ENCODE peak calls at places on chromosomes 6 and 20, in six cellular contexts. U, G, O, W, N and T are unnamed samples.
A peak's percentile ranks its signal among the peaks of the same experiment; 100 is the strongest.

GRCh38 chr6:107618672-107619071 is 128.8 kb downstream of the SOBP start:
- DNase-seq in W (no peak), N (no peak), G (peak; percentile 75), U (no peak), O (no peak), T (no peak)

GRCh38 chr6:16760536-16761468 is at the start of gene ATXN1:
- DNase-seq in O (peak; percentile 55), W (no peak), G (peak; percentile 62), U (peak; percentile 54), N (peak; percentile 65), T (peak; percentile 90)

GRCh38 chr6:108839068-108839467 is 9.2 kb upstream of the ARMC2 start:
- DNase-seq in U (peak; percentile 47), W (no peak), O (no peak), N (no peak), G (no peak), T (no peak)

GRCh38 chr20:13995841-13996240 is 525 bp downstream of the MACROD2 start:
- DNase-seq in U (peak; percentile 48), N (no peak), O (no peak), G (no peak), W (no peak), T (no peak)

GRCh38 chr6:144195671-144196070 is 45.4 kb downstream of the STX11 start:
- DNase-seq in G (peak; percentile 43), U (no peak), W (no peak), O (no peak), N (peak; percentile 62), T (peak; percentile 74)

GRCh38 chr6:38404355-38404754 is 235.4 kb downstream of the BTBD9 start:
- DNase-seq in W (no peak), O (no peak), G (no peak), N (no peak), U (no peak), T (no peak)

GRCh38 chr6:170082531-170083187 is 208.2 kb downstream of the DLL1 start:
- DNase-seq in N (no peak), O (no peak), W (no peak), G (no peak), U (peak; percentile 22), T (no peak)

GRCh38 chr20:57435498-57436222 is 44.5 kb downstream of the RBM38 start:
- DNase-seq in G (peak; percentile 45), O (no peak), N (no peak), W (no peak), U (peak; percentile 62), T (no peak)

GRCh38 chr20:11922561-11922960 is 4.9 kb downstream of the BTBD3 start:
- DNase-seq in W (no peak), N (no peak), U (no peak), G (no peak), O (no peak), T (no peak)

GRCh38 chr6:136517582-136517981 is 32.6 kb downstream of the MAP7 start:
- DNase-seq in U (no peak), O (no peak), G (no peak), N (no peak), W (no peak), T (no peak)

GRCh38 chr20:50120935-50121693 is 8.2 kb upstream of the UBE2V1 start:
- DNase-seq in W (peak; percentile 56), O (no peak), N (peak; percentile 65), U (peak; percentile 80), G (peak; percentile 95), T (peak; percentile 67)

GRCh38 chr20:5569021-5569420 is 181.2 kb upstream of the SHLD1 start:
- DNase-seq in G (peak; percentile 47), N (peak; percentile 59), O (no peak), W (no peak), U (no peak), T (peak; percentile 58)

GRCh38 chr6:110656492-110656891 is 158.8 kb downstream of the CDK19 start:
- DNase-seq in N (no peak), O (no peak), W (no peak), G (no peak), U (no peak), T (no peak)

GRCh38 chr6:64250126-64250525 is 614.5 kb downstream of the PHF3 start:
- DNase-seq in O (no peak), W (no peak), N (peak; percentile 84), G (no peak), U (no peak), T (no peak)

GRCh38 chr6:40977085-40977484 is 61.9 kb downstream of the UNC5CL start:
- DNase-seq in N (no peak), U (no peak), G (no peak), W (no peak), O (no peak), T (no peak)

GRCh38 chr6:15399651-15400470 is 154.0 kb downstream of the JARID2 start:
- DNase-seq in N (peak; percentile 82), G (no peak), W (no peak), U (no peak), O (no peak), T (peak; percentile 84)

GRCh38 chr6:90288404-90288803 is 8.2 kb downstream of the BACH2 start:
- DNase-seq in W (no peak), G (no peak), U (no peak), N (peak; percentile 15), O (no peak), T (no peak)

GRCh38 chr6:3841066-3841454 is 8.1 kb upstream of the FAM50B start:
- DNase-seq in G (peak; percentile 26), N (no peak), W (no peak), O (no peak), U (no peak), T (peak; percentile 46)

GRCh38 chr6:112298816-112299281 is 44.5 kb upstream of the LAMA4 start:
- DNase-seq in W (no peak), N (peak; percentile 94), O (no peak), U (no peak), G (peak; percentile 98), T (peak; percentile 88)

GRCh38 chr6:149273318-149273717 is 44.2 kb upstream of the TAB2 start:
- DNase-seq in U (no peak), W (no peak), O (no peak), N (no peak), G (no peak), T (no peak)

GRCh38 chr6:34973547-34974248 is 84.6 kb downstream of the ANKS1A start:
- DNase-seq in N (no peak), O (no peak), W (no peak), U (no peak), G (no peak), T (no peak)

GRCh38 chr20:57843941-57844625 is 134.3 kb upstream of the PMEPA1 start:
- DNase-seq in N (no peak), G (no peak), O (no peak), W (no peak), U (peak; percentile 22), T (no peak)

GRCh38 chr6:40936810-40937209 is 102.2 kb downstream of the UNC5CL start:
- DNase-seq in O (no peak), U (no peak), G (no peak), W (no peak), N (peak; percentile 95), T (peak; percentile 97)

GRCh38 chr6:166575190-166575589 is 11.3 kb downstream of the RAMACL start:
- DNase-seq in O (no peak), G (no peak), U (no peak), W (no peak), N (no peak), T (no peak)

GRCh38 chr6:44642870-44643522 is 255.5 kb downstream of the CDC5L start:
- DNase-seq in W (no peak), N (peak; percentile 18), O (no peak), U (no peak), G (peak; percentile 62), T (no peak)

GRCh38 chr6:90025418-90026089 is 131.3 kb downstream of the GJA10 start:
- DNase-seq in N (peak; percentile 97), G (no peak), O (no peak), W (no peak), U (no peak), T (peak; percentile 85)

GRCh38 chr6:41427642-41428401 is 92.4 kb downstream of the NCR2 start:
- DNase-seq in W (peak; percentile 73), U (peak; percentile 82), N (no peak), O (no peak), G (no peak), T (no peak)

DNA sequence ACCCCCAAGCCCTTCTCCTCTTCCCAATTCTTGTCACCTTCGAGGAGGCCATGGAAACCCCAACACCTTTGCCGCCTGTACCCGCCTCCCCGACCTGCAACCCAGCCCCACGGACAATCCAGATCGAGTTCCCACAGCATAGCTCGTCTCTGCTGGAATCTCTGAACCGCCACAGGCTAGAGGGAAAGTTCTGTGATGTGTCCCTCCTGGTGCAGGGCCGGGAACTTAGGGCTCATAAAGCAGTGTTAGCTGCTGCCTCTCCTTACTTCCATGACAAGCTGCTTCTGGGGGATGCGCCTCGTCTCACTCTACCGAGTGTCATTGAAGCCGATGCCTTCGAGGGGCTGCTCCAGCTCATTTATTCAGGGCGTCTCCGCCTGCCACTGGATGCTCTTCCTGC is 675 bp downstream of the ZBTB9 start:
- DNase-seq in N (no peak), G (no peak), W (no peak), U (no peak), O (no peak), T (no peak)
- H2AK5ac ChIP-seq in N (no peak overlapping the region), G (no peak overlapping the region), W (no peak overlapping the region), U (no peak overlapping the region), O (peak overlapping the region; percentile 6), T (no peak overlapping the region)

GRCh38 chr6:31734703-31735500 is 1.4 kb downstream of the CLIC1 start:
- DNase-seq in O (peak; percentile 57), G (no peak), U (peak; percentile 83), W (peak; percentile 56), N (peak; percentile 59), T (peak; percentile 81)
- H3K18ac ChIP-seq in O (peak overlapping the region; percentile 81), G (peak overlapping the region; percentile 86), U (no peak overlapping the region), W (peak overlapping the region; percentile 71), N (peak overlapping the region; percentile 80), T (peak overlapping the region; percentile 37)

DNA sequence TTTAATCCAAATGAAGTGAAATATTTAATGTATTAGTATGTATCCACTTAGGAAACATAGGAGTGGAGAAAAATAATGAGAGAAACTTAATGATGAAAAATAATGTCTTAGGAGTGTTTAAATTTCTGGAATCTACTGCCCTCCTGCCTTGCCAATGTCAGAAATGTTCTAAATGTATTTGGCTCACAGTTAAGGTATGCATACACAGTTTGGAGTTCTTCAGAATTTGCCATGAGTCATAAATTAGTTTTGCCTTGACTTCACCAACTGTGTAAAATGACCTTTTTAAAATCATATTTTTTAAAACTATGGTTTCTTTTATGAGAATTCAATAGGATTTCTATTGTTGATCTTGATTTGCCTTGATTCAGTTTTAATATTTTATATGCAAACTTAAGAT is 191.7 kb upstream of the HSF2 start:
- DNase-seq in G (no peak), N (no peak), U (no peak), O (no peak), W (no peak), T (no peak)
- H3K14ac ChIP-seq in G (no peak overlapping the region), N (no peak overlapping the region), U (no peak overlapping the region), O (no peak overlapping the region), W (no peak overlapping the region), T (no peak overlapping the region)

DNA sequence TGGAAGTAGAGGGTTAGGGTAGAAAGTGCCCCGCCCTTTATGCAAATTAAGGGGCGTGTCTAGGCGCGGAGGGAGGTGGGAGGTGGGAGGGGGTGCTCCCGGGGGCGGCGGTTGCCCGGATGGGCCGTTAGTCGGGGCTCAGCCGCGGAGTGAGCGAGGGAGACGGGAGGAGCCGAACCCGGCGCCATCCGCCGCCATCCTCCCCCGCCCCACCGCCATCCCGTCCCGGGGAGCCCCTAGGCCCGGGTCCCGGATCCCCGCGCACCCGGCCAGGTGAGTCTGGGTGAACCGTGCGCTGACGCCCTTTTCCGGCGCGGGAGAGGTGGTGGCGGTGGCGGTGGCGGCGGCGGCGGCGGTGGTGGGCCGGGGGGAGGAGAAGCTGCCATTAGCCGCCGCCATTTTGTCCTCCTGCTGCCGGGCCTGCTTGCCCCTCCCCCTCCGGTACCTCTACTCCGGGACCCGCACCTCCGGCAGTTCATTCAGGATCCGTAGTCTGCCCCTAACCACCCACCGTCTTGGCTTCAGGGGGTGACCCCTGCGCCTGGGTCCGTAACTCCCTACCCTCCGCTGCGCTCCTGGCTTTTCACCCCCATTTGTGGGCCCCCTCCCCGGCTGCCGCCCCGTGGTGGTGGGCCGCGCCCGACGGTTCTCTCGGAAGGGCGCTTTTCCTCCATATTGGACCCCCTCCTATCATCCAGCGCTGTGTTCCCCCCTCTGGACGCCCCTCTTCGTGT is at the start of gene PRRC2A:
- DNase-seq in U (peak; percentile 85), N (peak; percentile 59), O (no peak), W (peak; percentile 43), G (peak; percentile 47), T (no peak)
- H2AK5ac ChIP-seq in U (no peak within 1 kb of the TSS), N (peak within 1 kb of the TSS; percentile 97), O (peak within 1 kb of the TSS; percentile 43), W (peak within 1 kb of the TSS; percentile 61), G (peak within 1 kb of the TSS; percentile 26), T (peak within 1 kb of the TSS; percentile 98)